ENCODE peak calls at places on chromosomes 11 and 22, in five cellular contexts. P is psoas muscle, R is GM12865, F is fibroblast of mammary gland, W is IMR-90. S is an unnamed sample.

GRCh38 chr22:22429374-22430108 is 79.0 kb downstream of the ZNF280B start:
- DNase-seq in F (no peak), W (no peak), P (no peak), R (no peak), S (no peak)

GRCh38 chr22:32979606-32980005 is 78.6 kb downstream of the SYN3 start:
- DNase-seq in R (no peak), W (no peak), F (no peak), P (no peak), S (no peak)

GRCh38 chr11:73055002-73055401 is 87.1 kb downstream of the FCHSD2 start:
- DNase-seq in F (no peak), P (no peak), W (no peak), R (no peak), S (no peak)

GRCh38 chr11:2761131-2762030 is 61.6 kb upstream of the KCNQ1OT1 start:
- DNase-seq in W (no peak), R (no peak), P (no peak), F (no peak), S (no peak)

GRCh38 chr22:43921361-43921760 is 2.2 kb upstream of the PNPLA3 start:
- DNase-seq in F (peak), W (peak), P (no peak), R (no peak), S (no peak)

GRCh38 chr22:43310798-43311197 is 32.4 kb downstream of the SCUBE1 start:
- DNase-seq in R (no peak), P (no peak), W (no peak), F (no peak), S (no peak)

GRCh38 chr11:113974741-113975470 is at the start of gene HTR3A:
- DNase-seq in W (no peak), P (peak), R (no peak), F (peak), S (no peak)

GRCh38 chr11:94199367-94200130 is 70.9 kb downstream of the PANX1 start:
- DNase-seq in P (no peak), F (peak), R (no peak), W (peak), S (no peak)

GRCh38 chr11:84719935-84720577 is 907.1 kb downstream of the DLG2 start:
- DNase-seq in P (peak), R (no peak), F (no peak), W (no peak), S (no peak)

GRCh38 chr22:27983361-27983791 is 64.3 kb upstream of the PITPNB start:
- DNase-seq in P (no peak), F (no peak), R (no peak), W (no peak), S (no peak)

GRCh38 chr11:61460474-61460881 is 30.6 kb downstream of the SDHAF2 start:
- DNase-seq in F (peak), R (no peak), W (no peak), P (peak), S (no peak)

GRCh38 chr11:1655168-1656060 is 25.8 kb downstream of the KRTAP5-5 start:
- DNase-seq in R (no peak), P (no peak), W (no peak), F (no peak), S (no peak)

GRCh38 chr11:37092487-37092886 is 494.5 kb upstream of the RAG2 start:
- DNase-seq in R (no peak), P (no peak), F (no peak), W (no peak), S (no peak)

GRCh38 chr11:132655187-132655855 is 877.0 kb downstream of the OPCML start:
- DNase-seq in W (no peak), P (no peak), F (no peak), R (no peak), S (no peak)

GRCh38 chr11:113664069-113664980 is 41.8 kb downstream of the TMPRSS5 start:
- DNase-seq in W (peak), P (no peak), R (no peak), F (peak), S (no peak)

GRCh38 chr11:113549061-113549460 is 73.9 kb upstream of the DRD2 start:
- DNase-seq in W (no peak), F (no peak), P (no peak), R (no peak), S (no peak)

GRCh38 chr11:38315151-38315550 is 1717.1 kb upstream of the RAG2 start:
- DNase-seq in W (no peak), P (no peak), F (no peak), R (no peak), S (no peak)

GRCh38 chr11:110305169-110306018 is 9.0 kb upstream of the RDX start:
- DNase-seq in W (no peak), R (no peak), F (no peak), P (no peak), S (no peak)

GRCh38 chr22:30077279-30077678 is 3.0 kb upstream of the HORMAD2 start:
- DNase-seq in F (no peak), W (no peak), R (no peak), P (no peak), S (no peak)

GRCh38 chr11:65871811-65872548 is 620 bp downstream of the EFEMP2 start:
- DNase-seq in R (no peak), W (no peak), F (no peak), P (peak), S (no peak)

GRCh38 chr11:33913991-33914390 is 22.1 kb upstream of the LMO2 start:
- DNase-seq in W (no peak), F (no peak), R (no peak), P (no peak), S (no peak)

GRCh38 chr11:121431820-121432526 is 20.1 kb upstream of the SORL1 start:
- DNase-seq in W (no peak), F (no peak), R (peak), P (no peak), S (no peak)

GRCh38 chr11:46719048-46719542 is at the start of gene F2:
- DNase-seq in R (no peak), F (no peak), P (no peak), W (no peak), S (no peak)

GRCh38 chr11:119983240-119983732 is 154.6 kb downstream of the TRIM29 start:
- DNase-seq in P (no peak), W (no peak), F (no peak), R (no peak), S (no peak)
- TF ChIP-seq CTCF in P (no peak), W (no peak), F (no peak), R (peak), S (no peak)

GRCh38 chr11:35141034-35141433 is 2.1 kb downstream of the CD44 start:
- DNase-seq in P (no peak), F (no peak), R (no peak), W (no peak), S (no peak)
- H3K4me3 ChIP-seq in P (peak), F (peak), R (peak), W (peak), S (peak)

GRCh38 chr11:26134481-26135355 is 197.2 kb upstream of the ANO3 start:
- DNase-seq in F (peak), P (no peak), W (peak), R (peak), S (no peak)
- TF ChIP-seq CTCF in F (peak), P (peak), W (no peak), R (peak), S (peak)

GRCh38 chr22:41683052-41683451 is 5.6 kb downstream of the SNU13 start:
- DNase-seq in P (no peak), F (no peak), W (no peak), R (no peak), S (no peak)
- H3K4me3 ChIP-seq in P (peak), F (no peak), W (peak), R (peak), S (peak)

GRCh38 chr22:45503816-45504702 is 1.4 kb downstream of the FBLN1 start:
- DNase-seq in R (no peak), F (peak), W (peak), P (no peak), S (no peak)

GRCh38 chr22:45503071-45503815 is 560 bp downstream of the FBLN1 start:
- DNase-seq in P (no peak), R (no peak), W (no peak), F (no peak), S (no peak)

GRCh38 chr22:45504703-45505341 is 2.1 kb downstream of the FBLN1 start:
- DNase-seq in W (peak), R (no peak), P (peak), F (no peak), S (no peak)

GRCh38 chr22:45499746-45500145 is 2.9 kb upstream of the FBLN1 start:
- DNase-seq in W (no peak), R (no peak), F (no peak), P (peak), S (no peak)

GRCh38 chr22:45502215-45503070 is at the start of gene FBLN1:
- DNase-seq in F (no peak), W (no peak), P (peak), R (no peak), S (no peak)
- TF ChIP-seq CTCF in F (no peak), W (peak), P (no peak), R (no peak), S (no peak)